ENCODE peak calls at places on chromosome 3, in seven cellular contexts. One of them, this sample, is unnamed.

GRCh38 chr3:119019767-119020518 is 14.7 kb downstream of the IGSF11 start:
- DNase-seq in HCEC 1CT: no peak
- DNase-seq in AG08395: no peak
- DNase-seq in stimulated activated CD4-positive, alpha-beta T cell treated with anti-CD3 and anti-CD28 coated beads, Interleukin-4, amount 100 ng/mL, for 4 hours: no peak
- DNase-seq in right lobe of liver: no peak
- DNase-seq in tibial nerve: no peak
- DNase-seq in spleen: no peak
- DNase-seq in this sample: no peak

GRCh38 chr3:140995881-140996280 is 54.2 kb downstream of the SLC25A36 start:
- DNase-seq in tibial nerve: no peak
- DNase-seq in spleen: no peak
- DNase-seq in right lobe of liver: no peak
- DNase-seq in stimulated activated CD4-positive, alpha-beta T cell treated with anti-CD3 and anti-CD28 coated beads, Interleukin-4, amount 100 ng/mL, for 4 hours: no peak
- DNase-seq in HCEC 1CT: no peak
- DNase-seq in AG08395: no peak
- DNase-seq in this sample: peak

GRCh38 chr3:161770532-161771386 is 274.2 kb downstream of the OTOL1 start:
- DNase-seq in spleen: no peak
- DNase-seq in AG08395: peak
- DNase-seq in HCEC 1CT: no peak
- DNase-seq in stimulated activated CD4-positive, alpha-beta T cell treated with anti-CD3 and anti-CD28 coated beads, Interleukin-4, amount 100 ng/mL, for 4 hours: no peak
- DNase-seq in tibial nerve: no peak
- DNase-seq in right lobe of liver: no peak
- DNase-seq in this sample: peak

GRCh38 chr3:173983353-173983752 is 585.8 kb downstream of the NLGN1 start:
- DNase-seq in right lobe of liver: no peak
- DNase-seq in HCEC 1CT: peak
- DNase-seq in tibial nerve: no peak
- DNase-seq in spleen: no peak
- DNase-seq in AG08395: peak
- DNase-seq in stimulated activated CD4-positive, alpha-beta T cell treated with anti-CD3 and anti-CD28 coated beads, Interleukin-4, amount 100 ng/mL, for 4 hours: no peak
- DNase-seq in this sample: peak

GRCh38 chr3:71466483-71466882 is 117.0 kb downstream of the FOXP1 start:
- DNase-seq in spleen: no peak
- DNase-seq in right lobe of liver: no peak
- DNase-seq in tibial nerve: no peak
- DNase-seq in HCEC 1CT: no peak
- DNase-seq in AG08395: no peak
- DNase-seq in stimulated activated CD4-positive, alpha-beta T cell treated with anti-CD3 and anti-CD28 coated beads, Interleukin-4, amount 100 ng/mL, for 4 hours: no peak
- DNase-seq in this sample: peak

GRCh38 chr3:23590874-23591273 is 214.9 kb upstream of the UBE2E1 start:
- DNase-seq in AG08395: no peak
- DNase-seq in stimulated activated CD4-positive, alpha-beta T cell treated with anti-CD3 and anti-CD28 coated beads, Interleukin-4, amount 100 ng/mL, for 4 hours: no peak
- DNase-seq in HCEC 1CT: no peak
- DNase-seq in right lobe of liver: no peak
- DNase-seq in spleen: no peak
- DNase-seq in tibial nerve: no peak
- DNase-seq in this sample: no peak

GRCh38 chr3:136277634-136278033 is 27.5 kb downstream of the PCCB start:
- DNase-seq in tibial nerve: no peak
- DNase-seq in stimulated activated CD4-positive, alpha-beta T cell treated with anti-CD3 and anti-CD28 coated beads, Interleukin-4, amount 100 ng/mL, for 4 hours: no peak
- DNase-seq in right lobe of liver: no peak
- DNase-seq in HCEC 1CT: no peak
- DNase-seq in spleen: no peak
- DNase-seq in AG08395: no peak
- DNase-seq in this sample: no peak

GRCh38 chr3:52014613-52015012 is 18.9 kb upstream of the RPL29 start:
- DNase-seq in spleen: no peak
- DNase-seq in right lobe of liver: no peak
- DNase-seq in stimulated activated CD4-positive, alpha-beta T cell treated with anti-CD3 and anti-CD28 coated beads, Interleukin-4, amount 100 ng/mL, for 4 hours: no peak
- DNase-seq in HCEC 1CT: no peak
- DNase-seq in AG08395: peak
- DNase-seq in tibial nerve: no peak
- DNase-seq in this sample: no peak

GRCh38 chr3:121661376-121661775 is 673 bp upstream of the HCLS1 start:
- DNase-seq in tibial nerve: no peak
- DNase-seq in HCEC 1CT: no peak
- DNase-seq in spleen: no peak
- DNase-seq in stimulated activated CD4-positive, alpha-beta T cell treated with anti-CD3 and anti-CD28 coated beads, Interleukin-4, amount 100 ng/mL, for 4 hours: no peak
- DNase-seq in AG08395: no peak
- DNase-seq in right lobe of liver: no peak
- DNase-seq in this sample: no peak

GRCh38 chr3:194485876-194486539 is 794 bp downstream of the ATP13A3 start:
- DNase-seq in tibial nerve: no peak
- DNase-seq in HCEC 1CT: peak
- DNase-seq in spleen: peak
- DNase-seq in stimulated activated CD4-positive, alpha-beta T cell treated with anti-CD3 and anti-CD28 coated beads, Interleukin-4, amount 100 ng/mL, for 4 hours: peak
- DNase-seq in right lobe of liver: peak
- DNase-seq in AG08395: no peak
- DNase-seq in this sample: no peak

GRCh38 chr3:55662683-55663082 is 175.6 kb upstream of the WNT5A start:
- DNase-seq in right lobe of liver: no peak
- DNase-seq in stimulated activated CD4-positive, alpha-beta T cell treated with anti-CD3 and anti-CD28 coated beads, Interleukin-4, amount 100 ng/mL, for 4 hours: no peak
- DNase-seq in tibial nerve: no peak
- DNase-seq in HCEC 1CT: peak
- DNase-seq in spleen: no peak
- DNase-seq in AG08395: peak
- DNase-seq in this sample: peak

GRCh38 chr3:46882377-46883015 is 5.0 kb downstream of the PTH1R start:
- DNase-seq in AG08395: no peak
- DNase-seq in HCEC 1CT: no peak
- DNase-seq in spleen: no peak
- DNase-seq in stimulated activated CD4-positive, alpha-beta T cell treated with anti-CD3 and anti-CD28 coated beads, Interleukin-4, amount 100 ng/mL, for 4 hours: no peak
- DNase-seq in tibial nerve: no peak
- DNase-seq in right lobe of liver: no peak
- DNase-seq in this sample: peak

GRCh38 chr3:99700637-99701268 is 62.4 kb downstream of the COL8A1 start:
- DNase-seq in right lobe of liver: no peak
- DNase-seq in AG08395: no peak
- DNase-seq in HCEC 1CT: peak
- DNase-seq in spleen: no peak
- DNase-seq in tibial nerve: no peak
- DNase-seq in stimulated activated CD4-positive, alpha-beta T cell treated with anti-CD3 and anti-CD28 coated beads, Interleukin-4, amount 100 ng/mL, for 4 hours: no peak
- DNase-seq in this sample: peak

GRCh38 chr3:117192888-117193287 is 483.3 kb downstream of the TUSC7 start:
- DNase-seq in spleen: no peak
- DNase-seq in tibial nerve: no peak
- DNase-seq in stimulated activated CD4-positive, alpha-beta T cell treated with anti-CD3 and anti-CD28 coated beads, Interleukin-4, amount 100 ng/mL, for 4 hours: no peak
- DNase-seq in AG08395: no peak
- DNase-seq in HCEC 1CT: no peak
- DNase-seq in right lobe of liver: no peak
- DNase-seq in this sample: no peak

GRCh38 chr3:45666729-45667440 is 22.3 kb upstream of the SACM1L start:
- DNase-seq in AG08395: peak
- DNase-seq in spleen: no peak
- DNase-seq in right lobe of liver: no peak
- DNase-seq in HCEC 1CT: peak
- DNase-seq in tibial nerve: no peak
- DNase-seq in stimulated activated CD4-positive, alpha-beta T cell treated with anti-CD3 and anti-CD28 coated beads, Interleukin-4, amount 100 ng/mL, for 4 hours: no peak
- DNase-seq in this sample: peak

GRCh38 chr3:113070226-113071220 is 79.7 kb downstream of the GTPBP8 start:
- DNase-seq in right lobe of liver: no peak
- DNase-seq in tibial nerve: no peak
- DNase-seq in stimulated activated CD4-positive, alpha-beta T cell treated with anti-CD3 and anti-CD28 coated beads, Interleukin-4, amount 100 ng/mL, for 4 hours: no peak
- DNase-seq in HCEC 1CT: peak
- DNase-seq in spleen: no peak
- DNase-seq in AG08395: peak
- DNase-seq in this sample: peak

GRCh38 chr3:13484861-13485590 is 4.9 kb downstream of the HDAC11 start:
- DNase-seq in tibial nerve: peak
- DNase-seq in right lobe of liver: peak
- DNase-seq in HCEC 1CT: no peak
- DNase-seq in AG08395: peak
- DNase-seq in stimulated activated CD4-positive, alpha-beta T cell treated with anti-CD3 and anti-CD28 coated beads, Interleukin-4, amount 100 ng/mL, for 4 hours: no peak
- DNase-seq in spleen: peak
- DNase-seq in this sample: peak

GRCh38 chr3:160125188-160125587 is 100.0 kb upstream of the C3orf80 start:
- DNase-seq in tibial nerve: no peak
- DNase-seq in stimulated activated CD4-positive, alpha-beta T cell treated with anti-CD3 and anti-CD28 coated beads, Interleukin-4, amount 100 ng/mL, for 4 hours: no peak
- DNase-seq in AG08395: no peak
- DNase-seq in HCEC 1CT: no peak
- DNase-seq in spleen: no peak
- DNase-seq in right lobe of liver: no peak
- DNase-seq in this sample: no peak

GRCh38 chr3:117059054-117059989 is 349.7 kb downstream of the TUSC7 start:
- DNase-seq in stimulated activated CD4-positive, alpha-beta T cell treated with anti-CD3 and anti-CD28 coated beads, Interleukin-4, amount 100 ng/mL, for 4 hours: no peak
- DNase-seq in HCEC 1CT: peak
- DNase-seq in AG08395: peak
- DNase-seq in spleen: no peak
- DNase-seq in tibial nerve: no peak
- DNase-seq in right lobe of liver: no peak
- DNase-seq in this sample: peak

GRCh38 chr3:119352863-119353527 is 58.8 kb downstream of the ARHGAP31 start:
- DNase-seq in spleen: no peak
- DNase-seq in right lobe of liver: no peak
- DNase-seq in HCEC 1CT: peak
- DNase-seq in stimulated activated CD4-positive, alpha-beta T cell treated with anti-CD3 and anti-CD28 coated beads, Interleukin-4, amount 100 ng/mL, for 4 hours: no peak
- DNase-seq in AG08395: peak
- DNase-seq in tibial nerve: no peak
- DNase-seq in this sample: peak

GRCh38 chr3:25468866-25469319 is 40.8 kb downstream of the RARB start:
- DNase-seq in stimulated activated CD4-positive, alpha-beta T cell treated with anti-CD3 and anti-CD28 coated beads, Interleukin-4, amount 100 ng/mL, for 4 hours: no peak
- DNase-seq in tibial nerve: peak
- DNase-seq in HCEC 1CT: no peak
- DNase-seq in AG08395: peak
- DNase-seq in spleen: peak
- DNase-seq in right lobe of liver: no peak
- DNase-seq in this sample: peak

GRCh38 chr3:183427206-183428139 is 946 bp downstream of the MCF2L2 start:
- DNase-seq in spleen: no peak
- DNase-seq in HCEC 1CT: no peak
- DNase-seq in stimulated activated CD4-positive, alpha-beta T cell treated with anti-CD3 and anti-CD28 coated beads, Interleukin-4, amount 100 ng/mL, for 4 hours: no peak
- DNase-seq in right lobe of liver: peak
- DNase-seq in AG08395: no peak
- DNase-seq in tibial nerve: no peak
- DNase-seq in this sample: no peak

GRCh38 chr3:127734754-127735473 is 62.2 kb downstream of the ABTB1 start:
- DNase-seq in tibial nerve: no peak
- DNase-seq in stimulated activated CD4-positive, alpha-beta T cell treated with anti-CD3 and anti-CD28 coated beads, Interleukin-4, amount 100 ng/mL, for 4 hours: no peak
- DNase-seq in right lobe of liver: no peak
- DNase-seq in HCEC 1CT: peak
- DNase-seq in AG08395: peak
- DNase-seq in spleen: peak
- DNase-seq in this sample: peak

GRCh38 chr3:42803800-42804112 is 534 bp downstream of the HIGD1A start:
- DNase-seq in stimulated activated CD4-positive, alpha-beta T cell treated with anti-CD3 and anti-CD28 coated beads, Interleukin-4, amount 100 ng/mL, for 4 hours: peak
- DNase-seq in AG08395: peak
- DNase-seq in HCEC 1CT: peak
- DNase-seq in right lobe of liver: peak
- DNase-seq in spleen: peak
- DNase-seq in tibial nerve: no peak
- DNase-seq in this sample: no peak

GRCh38 chr3:55329849-55330248 is 157.3 kb downstream of the WNT5A start:
- DNase-seq in right lobe of liver: no peak
- DNase-seq in spleen: no peak
- DNase-seq in tibial nerve: no peak
- DNase-seq in AG08395: peak
- DNase-seq in stimulated activated CD4-positive, alpha-beta T cell treated with anti-CD3 and anti-CD28 coated beads, Interleukin-4, amount 100 ng/mL, for 4 hours: no peak
- DNase-seq in HCEC 1CT: peak
- DNase-seq in this sample: peak

GRCh38 chr3:128945878-128946175 is 48.0 kb downstream of the CFAP92 start:
- DNase-seq in stimulated activated CD4-positive, alpha-beta T cell treated with anti-CD3 and anti-CD28 coated beads, Interleukin-4, amount 100 ng/mL, for 4 hours: no peak
- DNase-seq in spleen: no peak
- DNase-seq in HCEC 1CT: no peak
- DNase-seq in AG08395: no peak
- DNase-seq in tibial nerve: no peak
- DNase-seq in right lobe of liver: no peak
- DNase-seq in this sample: no peak

GRCh38 chr3:108493862-108494261 is 16.5 kb downstream of the MYH15 start:
- DNase-seq in AG08395: peak
- DNase-seq in right lobe of liver: no peak
- DNase-seq in tibial nerve: no peak
- DNase-seq in spleen: no peak
- DNase-seq in stimulated activated CD4-positive, alpha-beta T cell treated with anti-CD3 and anti-CD28 coated beads, Interleukin-4, amount 100 ng/mL, for 4 hours: no peak
- DNase-seq in HCEC 1CT: no peak
- DNase-seq in this sample: no peak

GRCh38 chr3:53806182-53807116 is 39.8 kb downstream of the CHDH start:
- DNase-seq in tibial nerve: no peak
- DNase-seq in HCEC 1CT: peak
- DNase-seq in right lobe of liver: peak
- DNase-seq in spleen: peak
- DNase-seq in stimulated activated CD4-positive, alpha-beta T cell treated with anti-CD3 and anti-CD28 coated beads, Interleukin-4, amount 100 ng/mL, for 4 hours: no peak
- DNase-seq in AG08395: peak
- DNase-seq in this sample: peak

GRCh38 chr3:11379238-11379823 is 107.1 kb downstream of the ATG7 start:
- DNase-seq in spleen: no peak
- DNase-seq in tibial nerve: no peak
- DNase-seq in AG08395: peak
- DNase-seq in stimulated activated CD4-positive, alpha-beta T cell treated with anti-CD3 and anti-CD28 coated beads, Interleukin-4, amount 100 ng/mL, for 4 hours: no peak
- DNase-seq in right lobe of liver: no peak
- DNase-seq in HCEC 1CT: peak
- DNase-seq in this sample: peak

GRCh38 chr3:129651316-129652202 is 45.1 kb upstream of the PLXND1 start:
- DNase-seq in tibial nerve: no peak
- DNase-seq in spleen: no peak
- DNase-seq in stimulated activated CD4-positive, alpha-beta T cell treated with anti-CD3 and anti-CD28 coated beads, Interleukin-4, amount 100 ng/mL, for 4 hours: no peak
- DNase-seq in AG08395: peak
- DNase-seq in HCEC 1CT: peak
- DNase-seq in right lobe of liver: peak
- DNase-seq in this sample: peak

GRCh38 chr3:49111347-49111746 is 6.8 kb upstream of the QARS1 start:
- DNase-seq in HCEC 1CT: no peak
- DNase-seq in stimulated activated CD4-positive, alpha-beta T cell treated with anti-CD3 and anti-CD28 coated beads, Interleukin-4, amount 100 ng/mL, for 4 hours: no peak
- DNase-seq in spleen: no peak
- DNase-seq in AG08395: no peak
- DNase-seq in right lobe of liver: no peak
- DNase-seq in tibial nerve: no peak
- DNase-seq in this sample: no peak